ENCODE peak calls at places on chromosome 6, in ten cellular contexts. F, D, W, O, P, Z, E, V, X and L are unnamed samples.
A peak's percentile ranks its signal among the peaks of the same experiment; 100 is the strongest.

GRCh38 chr6:2021713-2022125 is 223.7 kb downstream of the GMDS start:
- DNase-seq in O (peak; percentile 81), W (peak; percentile 36), V (no peak), Z (no peak), E (no peak), X (no peak), P (peak; percentile 80), D (peak; percentile 53), F (no peak), L (no peak)

GRCh38 chr6:169752074-169752623 is 727 bp downstream of the ERMARD start:
- DNase-seq in X (no peak), P (no peak), O (no peak), F (no peak), V (peak; percentile 79), E (no peak), W (peak; percentile 32), Z (no peak), D (peak; percentile 42), L (no peak)

GRCh38 chr6:19268117-19268516 is 569.1 kb upstream of the ID4 start:
- DNase-seq in F (no peak), P (no peak), D (no peak), X (no peak), V (peak; percentile 10), Z (no peak), W (no peak), E (no peak), O (no peak), L (no peak)

GRCh38 chr6:53432318-53433161 is 83.8 kb upstream of the ELOVL5 start:
- DNase-seq in E (no peak), X (no peak), F (no peak), W (peak; percentile 77), D (peak; percentile 88), V (no peak), O (no peak), P (no peak), Z (no peak), L (no peak)

GRCh38 chr6:52910091-52910490 is 593 bp upstream of the GSTA3 start:
- DNase-seq in P (no peak), D (no peak), X (no peak), F (no peak), O (no peak), V (peak; percentile 64), Z (no peak), W (no peak), E (no peak), L (no peak)

GRCh38 chr6:33815854-33816253 is 12.1 kb upstream of the MLN start:
- DNase-seq in V (peak; percentile 84), Z (no peak), O (no peak), W (peak; percentile 91), P (no peak), F (no peak), E (no peak), D (peak; percentile 14), X (no peak), L (no peak)

GRCh38 chr6:23547851-23548250 is 578.2 kb upstream of the NRSN1 start:
- DNase-seq in P (no peak), V (peak; percentile 48), Z (no peak), F (no peak), D (no peak), O (no peak), X (no peak), W (peak; percentile 53), E (no peak), L (no peak)

GRCh38 chr6:69780585-69781178 is 16.1 kb downstream of the LMBRD1 start:
- DNase-seq in O (no peak), V (no peak), W (no peak), Z (no peak), D (no peak), P (no peak), X (no peak), F (no peak), E (no peak), L (no peak)

GRCh38 chr6:169974663-169975062 is 223.2 kb downstream of the ERMARD start:
- DNase-seq in O (no peak), F (no peak), X (no peak), V (no peak), P (no peak), W (no peak), D (no peak), Z (no peak), E (no peak), L (no peak)